ENCODE peak calls at places on chromosomes 13 and 19, in nine cellular contexts. J is brain microvascular endothelial cell, Z is AG10803, P is cardiac muscle cell, V is choroid plexus epithelial cell, S is fibroblast of villous mesenchyme, Q is A549, L is endothelial cell, G is GM20000. A is an unnamed sample.

GRCh38 chr19:16571689-16572331 is 405 bp downstream of the SLC35E1 start:
- DNase-seq in J (no peak), Z (peak), P (peak), V (peak), S (peak), Q (no peak), L (peak), G (peak), A (peak)

GRCh38 chr19:2607712-2608601 is 94.5 kb downstream of the GNG7 start:
- DNase-seq in J (no peak), Z (no peak), P (no peak), V (no peak), S (no peak), Q (no peak), L (no peak), G (peak), A (peak)

GRCh38 chr19:4431808-4432674 is 25.6 kb downstream of the UBXN6 start:
- DNase-seq in J (no peak), Z (no peak), P (no peak), V (no peak), S (no peak), Q (no peak), L (no peak), G (peak), A (peak)

GRCh38 chr19:43561144-43561970 is 14.0 kb downstream of the XRCC1 start:
- DNase-seq in J (no peak), Z (no peak), P (no peak), V (no peak), S (no peak), Q (no peak), L (no peak), G (no peak), A (no peak)

GRCh38 chr19:15114153-15114540 is 6.9 kb downstream of the SYDE1 start:
- DNase-seq in J (peak), Z (peak), P (peak), V (peak), S (no peak), Q (no peak), L (no peak), G (no peak), A (no peak)

GRCh38 chr19:50669319-50670101 is 20.3 kb downstream of the C19orf81 start:
- DNase-seq in J (no peak), Z (peak), P (peak), V (peak), S (peak), Q (peak), L (no peak), G (peak), A (no peak)

GRCh38 chr19:52923782-52924593 is 760 bp upstream of the ZNF888 start:
- DNase-seq in J (peak), Z (peak), P (peak), V (peak), S (peak), Q (no peak), L (peak), G (no peak), A (no peak)

GRCh38 chr19:5472303-5472702 is 17.1 kb downstream of the ZNRF4 start:
- DNase-seq in J (no peak), Z (no peak), P (no peak), V (no peak), S (no peak), Q (no peak), L (no peak), G (no peak), A (no peak)

GRCh38 chr19:31141301-31141700 is 207.9 kb downstream of the TSHZ3 start:
- DNase-seq in J (no peak), Z (no peak), P (no peak), V (no peak), S (no peak), Q (no peak), L (no peak), G (no peak), A (no peak)

GRCh38 chr13:75505966-75506365 is 24.0 kb upstream of the TBC1D4 start:
- DNase-seq in J (no peak), Z (no peak), P (no peak), V (no peak), S (no peak), Q (no peak), L (no peak), G (no peak), A (no peak)

GRCh38 chr19:1217366-1217765 is 11.8 kb downstream of the STK11 start:
- DNase-seq in J (no peak), Z (no peak), P (no peak), V (no peak), S (no peak), Q (no peak), L (no peak), G (no peak), A (no peak)

GRCh38 chr19:1219786-1220451 is 14.3 kb downstream of the STK11 start:
- DNase-seq in J (no peak), Z (no peak), P (no peak), V (no peak), S (no peak), Q (no peak), L (no peak), G (no peak), A (no peak)

GRCh38 chr19:1216756-1217155 is 11.2 kb downstream of the STK11 start:
- DNase-seq in J (no peak), Z (no peak), P (no peak), V (no peak), S (no peak), Q (no peak), L (no peak), G (no peak), A (no peak)

GRCh38 chr19:1220452-1221037 is 15.0 kb downstream of the STK11 start:
- DNase-seq in J (no peak), Z (no peak), P (no peak), V (no peak), S (no peak), Q (no peak), L (no peak), G (no peak), A (no peak)

GRCh38 chr19:1218751-1219567 is 13.4 kb downstream of the STK11 start:
- DNase-seq in J (no peak), Z (no peak), P (no peak), V (no peak), S (no peak), Q (no peak), L (no peak), G (no peak), A (no peak)
- TF ChIP-seq CTCF in J (no peak), Z (no peak), P (no peak), V (no peak), S (no peak), Q (no peak), L (no peak), G (no peak), A (no peak)

GRCh38 chr13:21176195-21176981 is at the start of the genes MRPL57 and SKA3:
- DNase-seq in J (peak), Z (peak), P (peak), V (peak), S (peak), Q (peak), L (peak), G (peak), A (peak)
- TF ChIP-seq CTCF in J (peak), Z (peak), P (no peak), V (no peak), S (no peak), Q (no peak), L (no peak), G (no peak), A (no peak)

GRCh38 chr19:19139876-19140229 is 1.6 kb upstream of the TMEM161A start:
- DNase-seq in J (no peak), Z (no peak), P (no peak), V (no peak), S (no peak), Q (no peak), L (no peak), G (no peak), A (no peak)
- TF ChIP-seq CTCF in J (no peak), Z (no peak), P (no peak), V (no peak), S (no peak), Q (no peak), L (no peak), G (no peak), A (no peak)

GRCh38 chr13:29454931-29455481 is 140.5 kb downstream of the SLC7A1 start:
- DNase-seq in J (no peak), Z (peak), P (peak), V (peak), S (peak), Q (peak), L (no peak), G (peak), A (no peak)
- TF ChIP-seq CTCF in J (peak), Z (peak), P (peak), V (peak), S (peak), Q (no peak), L (no peak), G (peak), A (no peak)

GRCh38 chr13:30803791-30804190 is 68.4 kb downstream of the ALOX5AP start:
- DNase-seq in J (no peak), Z (no peak), P (no peak), V (no peak), S (no peak), Q (no peak), L (no peak), G (no peak), A (no peak)

GRCh38 chr13:30802953-30803478 is 67.7 kb downstream of the ALOX5AP start:
- DNase-seq in J (peak), Z (peak), P (peak), V (peak), S (peak), Q (peak), L (peak), G (peak), A (peak)

GRCh38 chr13:30805132-30805537 is 69.8 kb downstream of the ALOX5AP start:
- DNase-seq in J (no peak), Z (no peak), P (no peak), V (no peak), S (no peak), Q (no peak), L (no peak), G (no peak), A (no peak)

GRCh38 chr13:30805603-30806011 is 70.3 kb downstream of the ALOX5AP start:
- DNase-seq in J (no peak), Z (no peak), P (peak), V (no peak), S (no peak), Q (no peak), L (no peak), G (no peak), A (no peak)

GRCh38 chr13:30804474-30804873 is 69.1 kb downstream of the ALOX5AP start:
- DNase-seq in J (no peak), Z (no peak), P (no peak), V (no peak), S (no peak), Q (no peak), L (peak), G (no peak), A (no peak)
- TF ChIP-seq CTCF in J (peak), Z (no peak), P (peak), V (peak), S (peak), Q (no peak), L (peak), G (no peak), A (no peak)

GRCh38 chr19:10389863-10390262 is 9.5 kb upstream of the TYK2 start:
- DNase-seq in J (no peak), Z (no peak), P (no peak), V (no peak), S (no peak), Q (no peak), L (no peak), G (peak), A (no peak)
- TF ChIP-seq CTCF in J (peak), Z (peak), P (peak), V (peak), S (peak), Q (no peak), L (no peak), G (peak), A (peak)

GRCh38 chr19:38942471-38943181 is 11.9 kb downstream of the MRPS12 start:
- DNase-seq in J (no peak), Z (no peak), P (no peak), V (no peak), S (no peak), Q (no peak), L (no peak), G (no peak), A (no peak)

GRCh38 chr19:38941979-38942378 is 11.2 kb downstream of the MRPS12 start:
- DNase-seq in J (no peak), Z (no peak), P (no peak), V (no peak), S (no peak), Q (no peak), L (no peak), G (no peak), A (no peak)

GRCh38 chr19:38945562-38946228 is 15.0 kb downstream of the MRPS12 start:
- DNase-seq in J (no peak), Z (no peak), P (no peak), V (no peak), S (no peak), Q (no peak), L (no peak), G (no peak), A (no peak)

GRCh38 chr19:38946229-38947010 is 15.7 kb downstream of the MRPS12 start:
- DNase-seq in J (no peak), Z (no peak), P (no peak), V (no peak), S (no peak), Q (no peak), L (no peak), G (no peak), A (no peak)

GRCh38 chr19:38944981-38945506 is 14.3 kb downstream of the MRPS12 start:
- DNase-seq in J (no peak), Z (peak), P (no peak), V (no peak), S (no peak), Q (no peak), L (no peak), G (no peak), A (no peak)
- TF ChIP-seq CTCF in J (no peak), Z (no peak), P (no peak), V (no peak), S (no peak), Q (no peak), L (no peak), G (no peak), A (no peak)

GRCh38 chr19:13718733-13719132 is 45.6 kb upstream of the MRI1 start:
- DNase-seq in J (peak), Z (peak), P (peak), V (peak), S (peak), Q (peak), L (no peak), G (no peak), A (no peak)
- TF ChIP-seq CTCF in J (peak), Z (peak), P (no peak), V (peak), S (peak), Q (peak), L (no peak), G (no peak), A (no peak)

GRCh38 chr13:31349156-31349555 is 149.4 kb downstream of the B3GLCT start:
- DNase-seq in J (no peak), Z (no peak), P (no peak), V (no peak), S (no peak), Q (no peak), L (no peak), G (no peak), A (no peak)
- TF ChIP-seq CTCF in J (no peak), Z (no peak), P (no peak), V (no peak), S (no peak), Q (no peak), L (no peak), G (no peak), A (no peak)

DNA sequence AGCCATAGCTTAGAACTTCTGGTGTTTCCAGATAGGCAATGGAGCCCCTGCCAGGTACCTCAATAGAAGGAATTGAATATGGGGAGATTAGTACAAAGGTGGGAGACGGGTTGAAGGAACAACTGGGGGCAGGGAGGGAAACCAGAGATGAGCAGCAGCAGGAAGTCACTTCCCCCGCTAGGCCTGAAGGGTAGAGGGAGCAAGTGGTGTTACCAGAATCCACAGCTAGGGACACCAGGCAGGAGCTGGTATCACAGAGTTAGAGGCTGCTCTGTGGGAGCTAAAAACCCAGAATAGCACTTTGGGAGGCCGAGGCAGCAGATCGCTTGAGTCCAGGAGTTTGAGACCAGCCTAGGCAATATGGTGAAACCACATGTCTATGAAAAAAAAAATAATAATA is 15.3 kb upstream of the HNRNPUL1 start:
- DNase-seq in J (no peak), Z (no peak), P (no peak), V (no peak), S (no peak), Q (no peak), L (no peak), G (no peak), A (no peak)
- TF ChIP-seq CTCF in J (peak), Z (no peak), P (no peak), V (peak), S (no peak), Q (no peak), L (no peak), G (no peak), A (no peak)

A was measured in Peyer's patch.